ENCODE peak calls at places on chromosomes 6 and 20, in eight cellular contexts. V, C, M, E, U, P, N and W are unnamed samples.

GRCh38 chr6:31736768-31737314 is 511 bp upstream of the CLIC1 start:
- DNase-seq in E (no peak), N (no peak), M (no peak), C (peak), V (no peak), U (peak), P (peak), W (no peak)

GRCh38 chr6:125986956-125987617 is 747 bp downstream of the TRMT11 start:
- DNase-seq in E (no peak), V (no peak), M (no peak), C (no peak), N (peak), P (no peak), U (no peak), W (peak)

GRCh38 chr6:155080876-155081845 is 86.0 kb downstream of the TIAM2 start:
- DNase-seq in E (no peak), V (no peak), N (peak), U (no peak), P (no peak), M (no peak), C (peak), W (no peak)

GRCh38 chr20:1108437-1108920 is 9.9 kb upstream of the PSMF1 start:
- DNase-seq in C (peak), M (peak), E (peak), V (peak), U (peak), N (peak), P (peak), W (peak)

GRCh38 chr6:111565316-111566221 is 40.1 kb downstream of the TRAF3IP2 start:
- DNase-seq in U (no peak), V (no peak), M (no peak), P (no peak), E (no peak), C (no peak), N (no peak), W (no peak)

GRCh38 chr6:167349816-167350215 is 24.9 kb downstream of the TTLL2 start:
- DNase-seq in N (no peak), M (no peak), E (no peak), V (no peak), C (no peak), P (no peak), U (no peak), W (no peak)

GRCh38 chr20:57087705-57088104 is 178.7 kb downstream of the BMP7 start:
- DNase-seq in E (no peak), C (no peak), P (no peak), N (no peak), V (no peak), M (no peak), U (no peak), W (no peak)

GRCh38 chr20:36929290-36929689 is 22.2 kb downstream of the SAMHD1 start:
- DNase-seq in C (no peak), U (no peak), M (no peak), N (peak), E (no peak), V (no peak), P (no peak), W (peak)

GRCh38 chr20:31704225-31705119 is 18.2 kb downstream of the BCL2L1 start:
- DNase-seq in M (no peak), V (no peak), U (no peak), C (peak), P (peak), E (no peak), N (peak), W (peak)

GRCh38 chr6:150891886-150892485 is 26.5 kb downstream of the MTHFD1L start:
- DNase-seq in C (peak), M (peak), U (no peak), E (peak), N (peak), V (peak), P (peak), W (peak)

GRCh38 chr20:34389206-34389953 is 26.3 kb downstream of the ITCH start:
- DNase-seq in U (no peak), N (no peak), M (no peak), P (no peak), E (no peak), C (no peak), V (no peak), W (no peak)

GRCh38 chr6:36216559-36216958 is 20.0 kb downstream of the BRPF3 start:
- DNase-seq in C (no peak), E (no peak), U (no peak), P (no peak), N (peak), M (no peak), V (no peak), W (peak)

GRCh38 chr6:52509281-52510212 is 67.3 kb downstream of the TRAM2 start:
- DNase-seq in E (no peak), P (no peak), N (no peak), M (no peak), V (no peak), U (no peak), C (no peak), W (no peak)

GRCh38 chr6:112833546-112834215 is 486.6 kb downstream of the RFPL4B start:
- DNase-seq in M (no peak), N (peak), V (no peak), U (no peak), P (no peak), C (no peak), E (no peak), W (peak)

GRCh38 chr6:162849269-162849668 is 121.5 kb downstream of the PACRG start:
- DNase-seq in E (no peak), P (no peak), N (no peak), C (no peak), V (no peak), M (no peak), U (peak), W (no peak)

GRCh38 chr20:43205699-43206098 is 16.0 kb upstream of the PTPRT start:
- DNase-seq in U (no peak), N (no peak), V (no peak), C (no peak), E (no peak), P (no peak), M (no peak), W (no peak)

GRCh38 chr6:79455446-79455845 is 81.8 kb downstream of the LCA5 start:
- DNase-seq in V (no peak), M (no peak), N (no peak), C (no peak), E (no peak), P (no peak), U (no peak), W (no peak)

GRCh38 chr6:166852484-166852975 is 103.8 kb downstream of the RNASET2 start:
- DNase-seq in N (no peak), U (no peak), P (no peak), C (no peak), M (no peak), V (no peak), E (no peak), W (no peak)

GRCh38 chr6:30749554-30750378 is 5.4 kb upstream of the IER3 start:
- DNase-seq in P (peak), V (no peak), M (no peak), E (no peak), C (no peak), U (peak), N (no peak), W (no peak)

GRCh38 chr6:16623029-16623653 is 138.1 kb downstream of the ATXN1 start:
- DNase-seq in E (no peak), P (no peak), U (no peak), C (no peak), M (no peak), N (peak), V (no peak), W (peak)

GRCh38 chr6:97312241-97312640 is 29.2 kb upstream of the MMS22L start:
- DNase-seq in C (no peak), N (no peak), V (no peak), M (no peak), U (no peak), P (no peak), E (no peak), W (no peak)

GRCh38 chr20:8722277-8722928 is 346.5 kb upstream of the PLCB4 start:
- DNase-seq in N (peak), E (no peak), V (no peak), C (peak), U (no peak), M (no peak), P (no peak), W (peak)

GRCh38 chr6:21208114-21208795 is 385.3 kb upstream of the SOX4 start:
- DNase-seq in E (no peak), M (no peak), C (no peak), V (no peak), N (no peak), U (no peak), P (no peak), W (no peak)

GRCh38 chr6:106158816-106159215 is 72.7 kb downstream of the PRDM1 start:
- DNase-seq in N (peak), E (no peak), U (no peak), P (no peak), C (no peak), M (no peak), V (no peak), W (no peak)

GRCh38 chr20:43691928-43692524 is 25.1 kb downstream of the MYBL2 start:
- DNase-seq in C (peak), P (peak), V (no peak), U (no peak), E (peak), M (peak), N (peak), W (peak)

GRCh38 chr20:62141397-62142251 is 1.6 kb downstream of the PSMA7 start:
- DNase-seq in M (no peak), P (no peak), N (peak), E (no peak), V (no peak), U (no peak), C (peak), W (peak)

GRCh38 chr20:47318596-47319516 is 37.6 kb downstream of the ZMYND8 start:
- DNase-seq in M (peak), P (peak), N (peak), U (peak), V (peak), C (peak), E (peak), W (peak)

GRCh38 chr6:75409286-75409685 is 84.3 kb downstream of the FILIP1 start:
- DNase-seq in C (no peak), E (no peak), P (no peak), U (no peak), N (peak), V (no peak), M (no peak), W (no peak)
- TF ChIP-seq CTCF in C (no peak), E (no peak), P (no peak), U (no peak), N (no peak), V (no peak), M (no peak), W (no peak)

GRCh38 chr20:49715466-49715865 is 1.8 kb upstream of the B4GALT5 start:
- DNase-seq in C (no peak), N (no peak), M (no peak), P (no peak), U (no peak), V (no peak), E (no peak), W (no peak)

GRCh38 chr20:49713779-49714712 is at the start of gene B4GALT5:
- DNase-seq in M (peak), P (peak), V (peak), N (peak), U (peak), C (peak), E (peak), W (peak)

GRCh38 chr20:49712918-49713778 is 530 bp downstream of the B4GALT5 start:
- DNase-seq in P (peak), E (peak), C (peak), V (peak), M (peak), U (peak), N (peak), W (peak)

GRCh38 chr20:49712118-49712517 is 1.6 kb downstream of the B4GALT5 start:
- DNase-seq in C (peak), N (no peak), E (no peak), P (no peak), V (no peak), M (no peak), U (no peak), W (no peak)

DNA sequence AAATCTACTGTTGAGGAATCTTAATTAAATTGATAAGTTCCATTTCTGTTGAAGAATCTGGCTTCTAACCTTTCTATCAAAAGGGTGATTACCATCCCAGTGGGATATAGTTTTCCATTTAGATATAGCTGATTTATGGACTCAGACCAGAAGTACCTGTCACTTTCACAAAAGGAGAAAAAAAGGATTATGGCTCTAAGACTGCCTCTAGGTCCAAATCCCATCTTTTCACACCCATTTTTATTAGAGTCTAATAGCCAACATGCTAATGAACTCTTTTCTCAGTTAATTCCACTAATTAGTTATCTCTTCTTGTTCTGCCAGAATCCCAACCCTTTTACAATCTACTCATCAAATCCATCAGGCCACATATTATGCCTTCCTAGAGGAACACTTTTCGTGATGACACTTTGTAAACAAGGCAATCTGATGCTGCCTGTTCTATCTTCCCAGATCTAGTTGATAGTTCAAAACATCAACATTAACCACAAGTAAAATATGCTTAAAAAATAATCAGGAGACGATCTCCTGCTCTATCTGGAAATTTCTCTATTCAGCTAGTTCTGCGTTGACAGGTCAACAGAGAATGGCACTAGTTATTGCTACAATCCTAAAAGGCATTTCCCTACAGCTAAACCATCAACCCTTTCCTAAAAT is 2.2 kb downstream of the B4GALT5 start:
- DNase-seq in M (no peak), V (no peak), C (no peak), P (no peak), N (no peak), E (no peak), U (no peak), W (no peak)
- H3K4me3 ChIP-seq in M (peak), V (peak), C (peak), P (no peak), N (peak), E (peak), U (peak), W (peak)

GRCh38 chr20:61044499-61044898 is 207.6 kb upstream of the CDH4 start:
- DNase-seq in M (no peak), V (no peak), U (no peak), E (no peak), P (no peak), N (no peak), C (peak), W (no peak)
- TF ChIP-seq CTCF in M (peak), V (no peak), U (no peak), E (no peak), P (no peak), N (no peak), C (peak), W (no peak)

DNA sequence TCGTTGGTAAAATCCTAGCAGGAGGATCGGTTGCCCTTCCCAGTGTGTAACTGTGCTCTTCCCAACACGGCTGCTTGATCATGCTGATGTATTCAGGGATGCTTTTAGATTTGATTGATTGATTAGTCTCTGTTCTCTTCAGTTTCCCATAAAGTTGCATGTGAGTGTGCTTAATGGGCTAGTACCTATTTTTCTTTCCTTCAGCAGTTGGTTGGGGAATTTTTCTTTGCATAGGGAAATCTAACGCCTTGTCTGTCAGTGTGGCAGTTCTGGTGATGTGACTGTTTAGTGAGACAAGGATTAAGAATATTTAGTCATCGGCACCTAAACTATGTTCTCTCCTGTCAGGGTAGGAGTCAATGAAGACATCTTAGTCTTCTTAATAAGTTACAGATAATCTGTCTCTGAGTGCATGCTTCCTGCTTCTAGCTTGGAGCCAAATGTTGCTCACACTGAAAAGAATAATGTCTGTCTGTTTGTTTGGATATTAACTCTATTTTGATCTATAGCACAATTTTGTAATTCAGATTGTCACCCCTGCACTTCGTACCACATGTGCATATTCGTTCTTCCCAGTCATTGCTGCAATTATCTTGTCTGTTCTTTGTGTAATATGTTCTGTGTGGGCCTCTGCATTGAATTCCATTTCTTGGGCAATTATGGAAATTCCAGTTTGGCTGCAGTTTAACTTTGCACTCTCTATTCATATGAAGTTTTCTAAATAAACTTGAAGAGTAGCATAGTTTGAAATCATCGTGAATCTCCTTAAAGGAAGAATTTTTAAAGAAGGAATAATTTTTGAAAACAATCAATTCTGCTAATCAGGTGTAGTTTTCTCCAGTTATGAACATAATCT is 170.0 kb downstream of the EDN1 start:
- DNase-seq in V (no peak), E (no peak), U (no peak), C (no peak), N (peak), M (no peak), P (no peak), W (peak)
- H3K4me3 ChIP-seq in V (no peak), E (no peak), U (no peak), C (no peak), N (no peak), M (no peak), P (no peak), W (no peak)

GRCh38 chr6:116847234-116847633 is 18.4 kb upstream of the GPRC6A start:
- DNase-seq in M (no peak), N (peak), P (no peak), E (no peak), U (no peak), V (no peak), C (no peak), W (peak)
- TF ChIP-seq CTCF in M (peak), N (peak), P (no peak), E (peak), U (peak), V (peak), C (peak), W (peak)

DNA sequence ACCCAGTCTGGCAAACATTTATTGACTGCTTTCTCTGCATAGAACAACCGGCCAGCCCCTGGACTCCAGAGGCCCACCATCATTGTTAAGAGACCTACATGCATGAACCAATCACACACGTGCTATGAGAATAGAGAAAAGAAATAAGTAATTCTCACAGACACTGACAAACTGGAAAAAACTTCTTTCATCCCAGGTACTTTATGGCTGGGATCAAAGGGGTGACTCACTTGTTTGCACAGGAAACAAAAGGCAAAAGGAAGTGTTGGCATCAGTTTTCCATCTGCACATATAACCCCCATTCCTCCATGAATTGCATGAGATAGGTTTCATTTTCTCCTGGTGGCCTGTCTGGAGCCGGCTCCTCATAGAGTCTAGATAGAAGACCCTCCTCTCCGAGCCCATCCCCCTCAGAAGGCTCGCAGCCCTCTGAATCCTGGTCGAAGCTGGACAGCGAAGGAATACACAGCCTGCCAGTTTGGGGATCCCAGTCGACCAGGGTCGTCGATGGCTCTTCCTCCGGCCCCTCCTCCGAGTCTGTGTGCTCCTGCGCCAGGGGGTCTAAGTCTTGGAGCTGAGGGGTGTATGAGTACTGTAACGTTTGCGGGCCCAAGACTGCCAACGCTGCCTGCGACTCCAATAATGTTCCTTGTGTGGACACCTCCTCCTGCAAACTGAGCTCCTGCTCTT is 43.3 kb downstream of the IL20RA start:
- DNase-seq in M (peak), N (no peak), P (peak), C (peak), U (no peak), V (no peak), E (no peak), W (peak)
- H3K4me3 ChIP-seq in M (peak), N (no peak), P (no peak), C (no peak), U (no peak), V (no peak), E (no peak), W (no peak)

DNA sequence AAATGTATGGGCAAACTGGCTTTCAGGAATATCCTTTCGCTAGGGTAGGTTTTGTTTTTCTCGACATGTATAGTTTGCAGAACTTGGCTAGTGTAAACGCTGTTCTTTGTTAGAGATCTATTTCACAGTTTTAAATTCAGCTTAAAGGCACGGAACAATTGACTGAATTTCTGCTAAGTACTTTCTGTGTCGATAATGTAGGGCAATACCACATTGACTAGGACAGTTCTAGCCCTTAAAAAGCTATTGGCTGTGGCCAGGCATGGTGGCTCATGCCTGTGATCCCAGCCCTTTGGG is 92.8 kb downstream of the CEP57L1 start:
- DNase-seq in V (no peak), M (no peak), C (no peak), U (no peak), P (no peak), N (no peak), E (no peak), W (no peak)
- TF ChIP-seq CTCF in V (peak), M (no peak), C (no peak), U (no peak), P (no peak), N (no peak), E (no peak), W (no peak)

DNA sequence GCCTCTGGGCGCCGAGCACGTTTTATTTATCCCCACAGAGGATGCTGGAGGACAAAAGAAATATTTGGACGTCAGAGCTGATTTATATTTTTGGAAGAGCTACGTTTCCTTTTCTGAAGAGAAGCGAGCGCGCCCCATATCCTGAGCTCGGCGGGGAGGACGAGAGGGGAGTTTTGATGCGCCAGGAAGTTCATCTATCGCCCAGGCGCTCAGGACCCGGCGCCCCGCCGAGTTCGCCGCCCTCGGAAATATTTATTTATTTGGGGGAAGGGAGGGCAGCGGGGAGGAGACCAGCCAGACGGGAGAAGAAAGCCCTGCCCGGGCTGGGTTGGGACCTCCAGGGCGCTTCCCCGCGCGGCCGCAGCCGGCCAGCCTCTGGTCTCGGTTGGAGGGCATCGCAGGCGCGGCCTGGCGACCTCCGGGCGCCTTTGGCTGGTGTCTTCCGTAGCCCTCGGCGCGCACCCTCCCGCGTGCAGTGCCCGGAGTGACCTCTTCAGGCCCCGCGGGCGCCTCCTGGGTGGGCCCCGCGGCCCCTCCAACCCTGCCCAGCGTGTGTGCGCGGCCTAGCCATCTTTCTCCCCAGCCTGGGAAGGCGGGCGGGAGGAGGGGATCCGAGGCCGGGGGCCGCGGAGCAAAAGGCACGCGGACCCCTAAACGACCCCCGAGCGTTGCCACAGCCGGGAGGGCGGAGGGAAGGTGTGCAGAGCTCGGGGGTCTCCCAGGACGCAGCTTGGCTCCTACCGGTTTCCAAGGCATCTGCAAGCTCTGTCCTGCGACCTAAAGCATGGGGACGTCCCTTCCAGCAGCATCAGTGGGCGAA is 5.4 kb upstream of the FOXF2 start:
- DNase-seq in U (peak), N (no peak), M (no peak), V (no peak), E (no peak), P (no peak), C (peak), W (no peak)
- H3K4me3 ChIP-seq in U (no peak), N (no peak), M (peak), V (no peak), E (peak), P (no peak), C (peak), W (no peak)